ENCODE peak calls at places on chromosomes 12 and 14, in four cellular contexts. U is GM12878, R is HepG2, N is K562. M is an unnamed sample.

GRCh38 chr12:25496098-25496587 is 56.9 kb downstream of the LMNTD1 start:
- DNase-seq in R (no peak), U (no peak), N (no peak), M (no peak)

GRCh38 chr12:20472089-20472488 is 103.8 kb downstream of the PDE3A start:
- DNase-seq in R (no peak), N (no peak), U (no peak), M (no peak)

GRCh38 chr12:51905507-51906438 is 1.5 kb upstream of the ACVRL1 start:
- DNase-seq in N (peak), U (no peak), R (no peak), M (no peak)

GRCh38 chr14:58297412-58297761 is 968 bp upstream of the ARID4A start:
- DNase-seq in U (no peak), R (no peak), N (no peak), M (no peak)

GRCh38 chr14:23294346-23294733 is 8.3 kb downstream of the PPP1R3E start:
- DNase-seq in U (no peak), R (no peak), N (no peak), M (no peak)

GRCh38 chr12:94353130-94353529 is 106.5 kb downstream of the CEP83 start:
- DNase-seq in N (no peak), U (no peak), R (no peak), M (no peak)

GRCh38 chr12:25730489-25731349 is 177.6 kb upstream of the LMNTD1 start:
- DNase-seq in U (no peak), R (no peak), N (no peak), M (no peak)

GRCh38 chr12:69508091-69508490 is 37.9 kb downstream of the FRS2 start:
- DNase-seq in U (no peak), N (no peak), R (no peak), M (no peak)

GRCh38 chr12:25979563-25979962 is 21.1 kb downstream of the RASSF8 start:
- DNase-seq in R (no peak), U (no peak), N (no peak), M (no peak)

GRCh38 chr14:58808828-58809227 is 171.1 kb downstream of the DACT1 start:
- DNase-seq in N (no peak), U (no peak), R (no peak), M (no peak)

GRCh38 chr12:52168019-52168717 is 23.6 kb downstream of the KRT80 start:
- DNase-seq in R (peak), N (no peak), U (no peak), M (no peak)

GRCh38 chr12:10235761-10236631 is 23.3 kb downstream of the GABARAPL1 start:
- DNase-seq in U (no peak), N (peak), R (peak), M (peak)

GRCh38 chr12:70849265-70849960 is 71.1 kb downstream of the PTPRR start:
- DNase-seq in U (no peak), N (peak), R (peak), M (peak)

GRCh38 chr12:8622681-8623080 is 10.0 kb upstream of the AICDA start:
- DNase-seq in U (no peak), R (no peak), N (no peak), M (no peak)

GRCh38 chr12:31890295-31891285 is 68.6 kb upstream of the RESF1 start:
- DNase-seq in R (no peak), U (no peak), N (no peak), M (no peak)

GRCh38 chr14:77607741-77608302 is 8.6 kb downstream of the SPTLC2 start:
- DNase-seq in R (no peak), N (peak), U (no peak), M (no peak)

GRCh38 chr14:20855652-20856291 is 35.4 kb upstream of the RNASE3 start:
- DNase-seq in U (peak), N (peak), R (peak), M (peak)

GRCh38 chr12:101229841-101230241 is 19.8 kb upstream of the SLC5A8 start:
- DNase-seq in R (no peak), N (no peak), U (no peak), M (no peak)

GRCh38 chr12:130591736-130592135 is 124.4 kb downstream of the RIMBP2 start:
- DNase-seq in N (no peak), R (no peak), U (no peak), M (no peak)

GRCh38 chr12:130162771-130163460 is 652 bp downstream of the FZD10 start:
- DNase-seq in R (no peak), U (no peak), N (no peak), M (no peak)

GRCh38 chr14:56801920-56802319 is 8.4 kb downstream of the OTX2 start:
- DNase-seq in U (no peak), N (no peak), R (no peak), M (no peak)

GRCh38 chr14:100149789-100150611 is 9.4 kb downstream of the DEGS2 start:
- DNase-seq in U (no peak), N (no peak), R (no peak), M (no peak)

GRCh38 chr14:73424453-73424852 is 33.9 kb downstream of the NUMB start:
- DNase-seq in R (no peak), U (no peak), N (no peak), M (no peak)

GRCh38 chr14:102824832-102825231 is 47.6 kb downstream of the TRAF3 start:
- DNase-seq in R (no peak), U (no peak), N (no peak), M (no peak)

GRCh38 chr14:68794856-68795601 is 2.2 kb upstream of the ZFP36L1 start:
- DNase-seq in U (no peak), R (no peak), N (no peak), M (peak)

GRCh38 chr14:28966416-28967233 is 200.0 kb downstream of the FOXG1 start:
- DNase-seq in R (no peak), U (no peak), N (no peak), M (no peak)

GRCh38 chr14:101364503-101365328 is 196.6 kb upstream of the DIO3 start:
- DNase-seq in R (no peak), N (no peak), U (no peak), M (no peak)

GRCh38 chr14:79586401-79586800 is 624.9 kb downstream of the DIO2 start:
- DNase-seq in U (no peak), N (no peak), R (no peak), M (no peak)

GRCh38 chr12:55687746-55688145 is 20.0 kb downstream of the ITGA7 start:
- DNase-seq in N (no peak), U (no peak), R (no peak), M (no peak)

GRCh38 chr14:81625343-81625742 is 91.7 kb upstream of the SEL1L start:
- DNase-seq in U (no peak), R (peak), N (no peak), M (peak)

GRCh38 chr12:10243803-10244520 is 31.3 kb downstream of the GABARAPL1 start:
- DNase-seq in R (no peak), N (no peak), U (peak), M (no peak)

GRCh38 chr12:118237053-118237665 is 101.2 kb downstream of the PEBP1 start:
- DNase-seq in R (no peak), N (no peak), U (peak), M (no peak)

GRCh38 chr12:23611320-23611719 is 338.1 kb downstream of the SOX5 start:
- DNase-seq in U (no peak), R (no peak), N (no peak), M (no peak)

GRCh38 chr12:26090853-26091510 is 33.9 kb downstream of the BHLHE41 start:
- DNase-seq in R (peak), U (no peak), N (no peak), M (no peak)

GRCh38 chr12:9707864-9708808 is 24.8 kb downstream of the CLECL1 start:
- DNase-seq in U (no peak), R (peak), N (peak), M (peak)

GRCh38 chr12:109609256-109609821 is 35.7 kb downstream of the MVK start:
- DNase-seq in N (no peak), R (no peak), U (no peak), M (no peak)

DNA sequence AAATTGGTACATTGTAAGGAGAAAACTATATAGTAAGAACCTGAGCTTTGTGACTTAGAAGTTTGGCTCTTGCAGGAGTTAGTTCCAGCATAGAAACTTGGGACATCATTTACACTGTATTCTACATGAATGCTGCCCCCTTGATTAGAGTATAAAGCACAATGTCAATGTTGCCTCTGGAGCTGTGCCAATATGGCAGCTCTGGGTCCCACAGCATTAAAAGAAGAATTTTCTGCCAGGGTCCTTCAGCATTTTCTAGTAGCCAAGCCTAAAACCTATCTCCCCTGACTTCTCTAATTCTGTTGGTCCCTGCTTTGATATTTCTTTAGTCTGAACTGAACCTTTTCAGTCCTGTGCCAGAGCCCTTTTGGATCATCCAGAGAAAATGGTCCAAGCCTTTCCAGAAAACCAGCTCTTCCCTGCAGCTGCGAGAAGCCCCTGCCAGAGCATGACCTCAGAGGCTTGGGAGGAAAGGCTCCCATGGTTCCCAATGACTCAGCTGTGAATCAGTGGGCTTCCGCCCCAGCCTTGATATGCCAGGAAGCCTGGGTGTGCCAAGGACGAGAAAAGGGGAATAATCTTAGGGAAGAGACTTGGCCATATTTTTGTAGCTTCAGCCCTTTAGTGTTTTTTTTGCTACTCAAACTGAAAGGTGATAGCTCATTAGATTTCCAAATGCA is 43.2 kb downstream of the PLEKHG7 start:
- DNase-seq in U (no peak), R (no peak), N (no peak), M (no peak)
- TF ChIP-seq FOXK2 in U (no peak), R (no peak), N (no peak), M (no peak)

GRCh38 chr12:6235499-6235898 is 35.3 kb downstream of the CD9 start:
- DNase-seq in R (peak), N (no peak), U (no peak), M (no peak)

GRCh38 chr12:6235906-6236640 is 35.9 kb downstream of the CD9 start:
- DNase-seq in N (no peak), R (no peak), U (no peak), M (no peak)

GRCh38 chr12:6236641-6236940 is 36.4 kb downstream of the CD9 start:
- DNase-seq in N (no peak), U (no peak), R (no peak), M (no peak)

GRCh38 chr12:6238875-6239274 is 38.7 kb downstream of the CD9 start:
- DNase-seq in U (no peak), N (no peak), R (no peak), M (no peak)

GRCh38 chr12:6237830-6238229 is 37.6 kb downstream of the CD9 start:
- DNase-seq in N (no peak), U (no peak), R (no peak), M (no peak)
- TF ChIP-seq FOXK2 in N (no peak), U (no peak), R (no peak), M (no peak)

DNA sequence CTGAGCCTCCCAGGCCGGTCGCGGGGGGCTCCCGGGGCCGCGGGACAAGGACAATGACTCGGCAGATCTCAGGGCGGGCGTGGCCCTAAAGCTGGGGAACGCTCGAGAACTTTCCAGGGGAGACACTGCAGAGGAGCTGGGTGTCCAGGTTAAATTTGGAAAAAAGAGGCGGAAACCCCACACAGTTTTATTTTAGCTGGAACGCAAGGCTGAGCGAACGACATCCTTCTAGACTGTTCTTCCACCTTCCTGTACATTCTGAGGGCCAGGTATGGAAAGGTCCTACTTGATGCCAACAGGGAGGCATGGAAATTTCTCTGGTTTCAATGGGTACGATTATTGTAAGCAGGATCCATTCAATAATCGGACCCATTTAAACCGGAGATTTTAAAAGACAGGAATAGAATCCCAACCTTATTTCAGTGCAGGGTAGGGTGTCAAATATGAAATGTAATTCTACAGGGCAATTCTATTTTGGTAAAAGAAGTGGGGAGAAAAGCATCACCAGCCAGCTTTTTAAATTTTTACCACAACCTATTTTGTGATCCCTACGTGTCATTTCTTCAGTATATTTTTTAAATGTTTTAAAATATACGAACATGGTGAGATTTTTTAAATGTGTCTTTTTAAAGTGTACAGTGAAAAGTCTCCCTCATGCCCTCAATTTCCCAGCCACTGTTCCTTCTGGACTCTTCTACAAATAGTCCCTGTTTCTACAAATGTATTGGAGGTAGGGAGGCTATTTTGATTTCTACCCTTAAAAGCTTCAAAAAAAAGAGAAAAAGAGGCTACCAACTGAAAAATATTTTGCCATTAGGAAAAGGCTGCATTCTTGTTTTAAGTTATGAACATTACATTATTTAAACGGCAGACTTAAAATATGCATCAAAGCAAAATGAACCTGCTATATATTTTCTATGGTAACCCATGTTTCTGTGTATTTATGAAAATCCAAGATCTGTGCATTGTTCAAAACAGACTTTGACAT is 1.1 kb upstream of the UBC start:
- DNase-seq in N (peak), U (no peak), R (peak), M (no peak)
- TF ChIP-seq FOXK2 in N (no peak), U (no peak), R (no peak), M (no peak)

GRCh38 chr12:1875608-1876007 is 42.8 kb downstream of the CACNA2D4 start:
- DNase-seq in R (no peak), N (no peak), U (no peak), M (no peak)
- TF ChIP-seq FOXK2 in R (no peak), N (no peak), U (no peak), M (no peak)

GRCh38 chr12:50400104-50400637 is 514 bp upstream of the LARP4 start:
- DNase-seq in N (peak), U (no peak), R (no peak), M (no peak)
- TF ChIP-seq FOXK2 in N (no peak), U (peak), R (peak), M (no peak)

DNA sequence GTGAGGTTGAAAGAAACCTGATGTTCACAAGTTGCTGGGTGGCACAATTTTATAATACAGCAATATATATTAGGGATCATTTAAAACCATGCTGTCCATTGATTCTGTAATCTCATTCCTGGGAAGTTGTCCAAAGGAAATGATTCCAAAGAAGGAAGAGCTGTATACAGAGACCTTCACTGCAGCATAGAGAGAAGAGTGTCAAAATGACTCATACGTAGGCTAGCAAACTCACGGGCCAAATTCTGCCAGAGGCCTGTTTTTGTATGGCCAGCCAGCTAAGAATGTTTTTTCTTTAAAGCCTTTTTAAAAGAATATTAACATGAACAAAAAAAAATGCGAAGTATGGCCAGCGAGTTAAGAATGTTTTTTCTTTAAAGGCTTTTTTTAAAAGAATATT is 69.3 kb upstream of the MED13L start:
- DNase-seq in U (no peak), N (peak), R (no peak), M (no peak)
- TF ChIP-seq FOXK2 in U (no peak), N (no peak), R (no peak), M (no peak)

DNA sequence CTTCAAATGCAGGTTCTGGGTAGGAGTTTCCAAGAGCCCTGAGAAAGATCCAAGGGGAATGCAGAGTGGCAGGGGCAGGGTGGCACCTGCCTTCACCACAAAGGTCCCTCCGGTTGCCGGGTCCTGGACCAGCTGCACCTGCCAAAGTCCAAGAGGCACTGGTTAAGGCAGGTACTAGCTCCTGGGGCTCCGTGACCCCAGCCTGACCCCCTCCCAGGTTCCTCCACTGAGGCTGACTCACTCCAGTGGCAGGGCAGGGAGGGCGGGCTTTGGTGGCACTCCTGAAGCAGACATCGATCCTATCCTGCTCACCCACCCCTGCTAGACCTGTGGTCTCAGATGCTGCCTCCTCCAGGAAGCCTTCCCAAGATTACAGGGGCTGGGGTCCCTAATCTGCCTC is 11.4 kb downstream of the RPS6KL1 start:
- DNase-seq in U (no peak), R (no peak), N (no peak), M (no peak)
- TF ChIP-seq FOXK2 in U (no peak), R (no peak), N (no peak), M (no peak)

DNA sequence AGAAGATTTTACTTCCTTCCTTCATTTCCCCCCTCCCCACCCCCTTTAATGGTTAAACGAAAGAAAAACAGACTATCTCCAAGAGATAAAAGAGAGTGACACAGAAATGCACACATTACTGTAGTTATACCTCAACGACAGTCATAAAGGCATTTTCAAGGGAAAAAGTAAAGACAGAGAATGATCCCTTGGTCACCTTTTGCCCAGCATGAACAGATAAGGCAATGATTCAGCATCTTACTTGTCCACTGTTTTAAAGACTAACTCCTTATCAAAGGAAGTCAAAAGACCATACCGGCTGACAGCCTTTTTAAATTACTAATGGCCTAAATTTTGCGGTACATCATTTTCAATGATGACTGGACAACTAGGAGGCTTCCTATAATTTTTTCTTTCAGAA is 326.6 kb downstream of the PAWR start:
- DNase-seq in R (no peak), U (no peak), N (peak), M (no peak)
- TF ChIP-seq FOXK2 in R (no peak), U (no peak), N (no peak), M (no peak)

GRCh38 chr12:46391630-46392029 is 19.1 kb upstream of the SLC38A2 start:
- DNase-seq in U (no peak), R (no peak), N (no peak), M (no peak)
- TF ChIP-seq FOXK2 in U (no peak), R (no peak), N (no peak), M (no peak)

GRCh38 chr12:72271741-72272661 is at the start of gene TRHDE:
- DNase-seq in N (no peak), U (no peak), R (no peak), M (peak)
- TF ChIP-seq FOXK2 in N (no peak), U (no peak), R (no peak), M (no peak)